ENCODE peak calls at places on chromosome 19, in nine cellular contexts. D is astrocyte, E is mammary epithelial cell, B is PC-3, H is hepatocyte, U is neural progenitor cell, A is endothelial cell of umbilical vein, W is GM23338, O is HCT116. V is an unnamed sample.

GRCh38 chr19:11414544-11414943 is 4.6 kb downstream of the RGL3 start:
- DNase-seq in D (no peak), E (no peak), B (no peak), H (no peak), U (no peak), A (no peak), W (no peak), O (no peak), V (no peak)

GRCh38 chr19:15161028-15161984 is 39.5 kb downstream of the NOTCH3 start:
- DNase-seq in D (no peak), E (no peak), B (peak; percentile 51), H (no peak), U (no peak), A (no peak), W (peak; percentile 38), O (peak; percentile 35), V (no peak)

GRCh38 chr19:34667349-34668076 is 9.4 kb downstream of the SCGB2B2 start:
- DNase-seq in D (peak; percentile 3), E (no peak), B (peak; percentile 4), H (no peak), U (no peak), A (peak; percentile 8), W (peak; percentile 28), O (no peak), V (peak; percentile 25)

GRCh38 chr19:6459356-6460098 is at the start of gene SLC25A23:
- DNase-seq in D (peak; percentile 47), E (peak; percentile 70), B (peak; percentile 80), H (peak; percentile 87), U (peak; percentile 89), A (peak; percentile 75), W (peak; percentile 82), O (peak; percentile 61), V (peak; percentile 77)

GRCh38 chr19:35291916-35292315 is at the start of gene MAG:
- DNase-seq in D (no peak), E (no peak), B (no peak), H (no peak), U (no peak), A (no peak), W (no peak), O (no peak), V (no peak)

GRCh38 chr19:39078436-39079200 is 5.5 kb upstream of the ACP7 start:
- DNase-seq in D (peak; percentile 99), E (peak; percentile 98), B (peak; percentile 95), H (no peak), U (no peak), A (peak; percentile 75), W (no peak), O (peak; percentile 98), V (peak; percentile 98)

GRCh38 chr19:48283908-48284307 is 14.0 kb downstream of the ZNF114 start:
- DNase-seq in D (peak; percentile 94), E (no peak), B (no peak), H (peak; percentile 30), U (no peak), A (no peak), W (no peak), O (no peak), V (no peak)

GRCh38 chr19:36086326-36086725 is 24.6 kb upstream of the OVOL3 start:
- DNase-seq in D (no peak), E (no peak), B (no peak), H (no peak), U (no peak), A (no peak), W (no peak), O (no peak), V (no peak)

GRCh38 chr19:919157-920050 is 2.3 kb downstream of the KISS1R start:
- DNase-seq in D (no peak), E (peak; percentile 52), B (peak; percentile 38), H (peak; percentile 61), U (peak; percentile 57), A (no peak), W (peak; percentile 75), O (no peak), V (no peak)

GRCh38 chr19:38667552-38668205 is 20.2 kb downstream of the ACTN4 start:
- DNase-seq in D (peak; percentile 86), E (no peak), B (peak; percentile 46), H (peak; percentile 63), U (no peak), A (peak; percentile 58), W (no peak), O (no peak), V (no peak)

GRCh38 chr19:18507021-18507726 is 14.7 kb downstream of the ELL start:
- DNase-seq in D (no peak), E (no peak), B (no peak), H (no peak), U (no peak), A (peak; percentile 27), W (no peak), O (no peak), V (peak; percentile 21)

GRCh38 chr19:23762884-23763711 is 4.4 kb upstream of the ZNF681 start:
- DNase-seq in D (peak; percentile 56), E (peak; percentile 67), B (peak; percentile 86), H (peak; percentile 92), U (peak; percentile 95), A (no peak), W (peak; percentile 98), O (no peak), V (peak; percentile 91)

GRCh38 chr19:56114711-56115110 is 6.4 kb downstream of the ZNF787 start:
- DNase-seq in D (no peak), E (no peak), B (no peak), H (no peak), U (no peak), A (no peak), W (no peak), O (no peak), V (no peak)

GRCh38 chr19:18434411-18435184 is 3.3 kb downstream of the ISYNA1 start:
- DNase-seq in D (no peak), E (no peak), B (no peak), H (no peak), U (no peak), A (no peak), W (peak; percentile 32), O (no peak), V (no peak)

GRCh38 chr19:39132344-39132969 is 6.9 kb downstream of the PAK4 start:
- DNase-seq in D (no peak), E (no peak), B (no peak), H (no peak), U (no peak), A (peak; percentile 24), W (no peak), O (no peak), V (no peak)

GRCh38 chr19:28242317-28242927 is 970.5 kb downstream of the UQCRFS1 start:
- DNase-seq in D (no peak), E (peak; percentile 2), B (no peak), H (peak; percentile 30), U (peak; percentile 67), A (peak; percentile 3), W (peak; percentile 83), O (no peak), V (peak; percentile 2)

GRCh38 chr19:771332-771785 is 20.4 kb downstream of the MISP start:
- DNase-seq in D (peak; percentile 22), E (peak; percentile 28), B (peak; percentile 50), H (peak; percentile 47), U (peak; percentile 62), A (peak; percentile 49), W (peak; percentile 62), O (peak; percentile 55), V (peak; percentile 55)

GRCh38 chr19:33273881-33274662 is 28.3 kb downstream of the CEBPA start:
- DNase-seq in D (peak; percentile 87), E (peak; percentile 77), B (peak; percentile 35), H (peak; percentile 75), U (no peak), A (peak; percentile 2), W (no peak), O (peak; percentile 24), V (no peak)

GRCh38 chr19:7421941-7422744 is 66.7 kb downstream of the PEX11G start:
- DNase-seq in D (no peak), E (peak; percentile 19), B (peak; percentile 38), H (no peak), U (no peak), A (no peak), W (no peak), O (peak; percentile 69), V (peak; percentile 56)

DNA sequence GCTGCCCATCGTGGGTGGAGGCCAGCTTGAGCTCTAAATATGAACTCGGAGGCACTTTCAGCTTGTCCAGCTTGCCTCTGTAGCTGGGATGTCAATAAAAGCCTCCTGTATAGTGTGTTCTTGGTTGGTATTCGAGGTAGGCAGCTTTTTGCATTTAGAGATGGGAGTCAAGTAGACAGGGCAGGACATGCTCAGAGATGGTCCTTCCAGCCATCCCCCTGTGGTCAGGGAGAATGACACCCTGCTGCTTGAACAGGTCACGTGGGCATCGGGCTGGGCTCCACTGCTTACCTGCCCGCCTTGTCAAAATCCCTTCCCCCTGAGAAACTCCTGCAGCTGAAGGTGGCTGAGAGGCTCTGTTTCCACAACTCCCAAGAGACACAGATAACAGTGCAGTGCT is 302.5 kb downstream of the ZNF536 start:
- DNase-seq in D (no peak), E (no peak), B (no peak), H (no peak), U (no peak), A (no peak), W (no peak), O (no peak), V (no peak)
- H3K27me3 ChIP-seq in D (peaks cover 5% of the 10 kb centered on the region), E (no peaks in the 10 kb centered on the region), B (peaks cover 11% of the 10 kb centered on the region), H (no peaks in the 10 kb centered on the region), U (no peaks in the 10 kb centered on the region), A (no peaks in the 10 kb centered on the region), W (no peaks in the 10 kb centered on the region), O (peaks cover 11% of the 10 kb centered on the region), V (peaks cover 82% of the 10 kb centered on the region)

DNA sequence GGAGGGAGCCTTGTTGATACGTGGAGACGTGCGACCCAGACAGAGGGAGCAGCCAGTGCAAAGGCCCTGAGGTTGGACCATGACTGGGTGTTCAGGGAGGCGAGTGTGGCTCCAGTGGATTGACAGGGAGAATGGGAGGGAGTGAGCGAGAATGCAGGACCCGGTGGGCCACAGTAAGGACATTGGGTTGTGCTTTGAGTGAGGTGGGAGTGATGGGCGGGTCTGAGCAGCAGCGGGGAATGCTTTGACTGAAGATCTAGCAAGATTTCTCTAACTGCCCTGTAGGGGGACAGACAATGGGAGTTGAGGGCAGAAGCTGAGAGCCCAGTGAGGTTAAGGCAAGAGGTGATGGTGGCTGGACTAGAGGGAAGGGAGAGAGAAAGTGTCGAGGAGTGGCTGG is 7.7 kb upstream of the NANOS2 start:
- DNase-seq in D (no peak), E (no peak), B (peak; percentile 11), H (no peak), U (peak; percentile 66), A (no peak), W (peak; percentile 94), O (peak; percentile 18), V (no peak)
- TF ChIP-seq CTCF in D (no peak), E (peak; percentile 8), B (peak; percentile 16), H (no peak), U (peak; percentile 42), A (no peak), W (peak; percentile 57), O (peak; percentile 39), V (no peak)

GRCh38 chr19:2288743-2289713 is 7.1 kb upstream of the PEAK3 start:
- DNase-seq in D (no peak), E (no peak), B (no peak), H (no peak), U (no peak), A (no peak), W (peak; percentile 1), O (no peak), V (no peak)
- TF ChIP-seq EZH2 in D (no peak), E (no peak), B (no peak), H (no peak), U (no peak), A (no peak), W (no peak), O (no peak), V (no peak)

DNA sequence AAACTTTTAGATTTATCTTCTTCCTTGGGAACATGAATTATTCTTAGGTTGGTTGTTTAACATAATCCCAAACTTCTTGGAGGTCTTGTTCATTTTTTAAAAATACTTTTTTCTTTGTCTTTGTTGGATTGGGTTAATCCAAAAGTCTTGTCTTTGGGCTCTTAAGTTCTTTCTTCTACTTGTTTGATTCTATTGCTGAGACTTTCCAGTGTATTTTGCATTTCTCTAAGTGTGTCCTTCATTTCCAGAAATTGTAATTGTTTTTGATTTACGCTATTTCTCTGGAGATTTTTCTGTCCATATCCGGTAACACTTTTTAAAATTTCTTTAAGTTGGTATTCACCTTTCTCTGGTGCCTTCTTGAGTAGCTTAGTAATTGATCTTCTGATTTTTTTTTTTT is 9.8 kb upstream of the KLK15 start:
- DNase-seq in D (no peak), E (no peak), B (no peak), H (no peak), U (no peak), A (no peak), W (no peak), O (no peak), V (no peak)
- H3K27me3 ChIP-seq in D (no peaks in the 10 kb centered on the region), E (peaks cover 4% of the 10 kb centered on the region), B (peaks cover 73% of the 10 kb centered on the region), H (peaks cover 18% of the 10 kb centered on the region), U (peaks cover 82% of the 10 kb centered on the region), A (no peaks in the 10 kb centered on the region), W (peaks cover 8% of the 10 kb centered on the region), O (peaks cover 7% of the 10 kb centered on the region), V (peaks cover 57% of the 10 kb centered on the region)